ENCODE peak calls at places on chromosomes 16 and 17, in nine cellular contexts. C, R, M, K, I, F, J, T and Q are unnamed samples.

GRCh38 chr16:89697161-89697615 is 4.3 kb downstream of the SPATA2L start:
- DNase-seq in I (no peak), R (no peak), K (no peak), M (no peak), T (no peak), C (no peak), J (no peak), F (no peak), Q (peak)

GRCh38 chr17:66272699-66273390 is 29.6 kb upstream of the PRKCA start:
- DNase-seq in M (peak), I (no peak), J (no peak), K (no peak), C (peak), T (no peak), F (no peak), R (no peak), Q (no peak)

GRCh38 chr16:16150117-16150877 is 73.0 kb downstream of the ABCC6 start:
- DNase-seq in K (no peak), T (peak), C (peak), M (no peak), J (peak), I (no peak), R (peak), F (no peak), Q (peak)

GRCh38 chr16:89319883-89320716 is 102.6 kb downstream of the ZNF778 start:
- DNase-seq in C (peak), T (peak), M (peak), I (no peak), J (no peak), K (no peak), R (no peak), F (peak), Q (peak)

GRCh38 chr17:2770129-2770528 is 20.7 kb upstream of the CCDC92B start:
- DNase-seq in T (no peak), I (no peak), M (no peak), R (no peak), F (no peak), C (no peak), J (no peak), K (no peak), Q (no peak)

GRCh38 chr16:66486199-66486772 is 59.2 kb downstream of the BEAN1 start:
- DNase-seq in C (no peak), J (no peak), T (no peak), I (no peak), R (no peak), F (no peak), M (no peak), K (no peak), Q (no peak)

GRCh38 chr16:89422905-89423630 is 67.3 kb downstream of the ANKRD11 start:
- DNase-seq in M (no peak), C (peak), I (peak), R (no peak), K (no peak), F (peak), T (no peak), J (no peak), Q (no peak)

GRCh38 chr16:81443688-81444447 is 740 bp upstream of the CMIP start:
- DNase-seq in K (no peak), I (no peak), M (no peak), F (no peak), T (peak), C (no peak), R (no peak), J (peak), Q (no peak)

GRCh38 chr17:67421869-67422273 is 44.8 kb downstream of the PITPNC1 start:
- DNase-seq in T (no peak), R (no peak), C (peak), K (peak), I (peak), F (peak), J (no peak), M (no peak), Q (no peak)

GRCh38 chr17:46270032-46270431 is 24.9 kb upstream of the LRRC37A start:
- DNase-seq in R (no peak), T (no peak), F (no peak), M (no peak), K (no peak), J (no peak), C (no peak), I (no peak), Q (no peak)

GRCh38 chr17:81405382-81406005 is 10.2 kb downstream of the BAHCC1 start:
- DNase-seq in T (no peak), F (no peak), M (no peak), I (no peak), C (peak), K (no peak), R (no peak), J (peak), Q (no peak)

GRCh38 chr16:54687043-54687655 is 243.5 kb upstream of the IRX5 start:
- DNase-seq in J (no peak), C (no peak), R (no peak), F (no peak), K (no peak), T (no peak), M (no peak), I (no peak), Q (peak)

GRCh38 chr16:52068447-52069074 is 478.4 kb downstream of the TOX3 start:
- DNase-seq in C (peak), K (no peak), R (peak), J (peak), F (no peak), T (peak), M (no peak), I (no peak), Q (peak)

GRCh38 chr17:12744298-12744697 is 45.0 kb upstream of the ARHGAP44 start:
- DNase-seq in R (no peak), K (no peak), F (no peak), C (peak), M (no peak), J (no peak), T (no peak), I (no peak), Q (no peak)

GRCh38 chr16:86044881-86045600 is 146.1 kb downstream of the IRF8 start:
- DNase-seq in J (no peak), I (peak), M (no peak), T (no peak), F (peak), R (no peak), K (no peak), C (no peak), Q (no peak)

GRCh38 chr16:65285128-65286120 is 163.6 kb upstream of the CDH11 start:
- DNase-seq in J (no peak), C (peak), T (no peak), R (no peak), I (no peak), F (no peak), M (no peak), K (no peak), Q (no peak)

GRCh38 chr16:1102921-1103648 is 7.0 kb upstream of the C1QTNF8 start:
- DNase-seq in M (peak), J (peak), T (peak), C (peak), K (peak), F (peak), R (no peak), I (peak), Q (peak)

GRCh38 chr17:79948918-79949645 is 86.6 kb downstream of the TBC1D16 start:
- DNase-seq in C (no peak), K (no peak), F (no peak), I (no peak), M (no peak), R (peak), T (no peak), J (no peak), Q (peak)

GRCh38 chr16:9661336-9661735 is 520.9 kb downstream of the GRIN2A start:
- DNase-seq in K (no peak), F (no peak), C (no peak), J (no peak), R (no peak), I (no peak), T (no peak), M (no peak), Q (no peak)

GRCh38 chr17:44010966-44011647 is 3.7 kb downstream of the TMEM101 start:
- DNase-seq in K (no peak), C (no peak), J (no peak), R (no peak), F (no peak), T (no peak), I (no peak), M (no peak), Q (no peak)

GRCh38 chr17:77449908-77450741 is 309.4 kb downstream of the SEC14L1 start:
- DNase-seq in M (peak), F (peak), T (peak), I (peak), R (peak), J (peak), C (peak), K (no peak), Q (no peak)

GRCh38 chr16:63742150-63742549 is 1379.7 kb downstream of the CDH11 start:
- DNase-seq in I (no peak), T (no peak), C (no peak), M (no peak), R (no peak), F (no peak), K (no peak), J (no peak), Q (no peak)

GRCh38 chr16:69481901-69482341 is 57.5 kb downstream of the CYB5B start:
- DNase-seq in I (no peak), K (no peak), F (no peak), M (peak), C (peak), J (peak), T (peak), R (peak), Q (peak)

GRCh38 chr16:49857423-49858181 is 1.7 kb upstream of the ZNF423 start:
- DNase-seq in F (peak), T (peak), C (peak), M (peak), J (peak), R (no peak), I (peak), K (no peak), Q (peak)

GRCh38 chr16:65655802-65656201 is 533.9 kb upstream of the CDH11 start:
- DNase-seq in K (no peak), R (no peak), J (no peak), C (no peak), F (no peak), T (no peak), M (no peak), I (no peak), Q (no peak)

GRCh38 chr16:82136956-82137818 is 32.8 kb downstream of the MPHOSPH6 start:
- DNase-seq in K (no peak), F (no peak), C (no peak), M (no peak), I (no peak), R (no peak), T (no peak), J (no peak), Q (no peak)

GRCh38 chr16:84881702-84882521 is 62.1 kb downstream of the CRISPLD2 start:
- DNase-seq in I (no peak), R (no peak), C (peak), T (no peak), J (no peak), F (no peak), M (peak), K (no peak), Q (no peak)